ENCODE peak calls at places on chromosomes 3 and 15, in six cellular contexts. One of them, this sample, is unnamed.

GRCh38 chr3:138933068-138933668 is 13.8 kb downstream of the FOXL2 start:
- DNase-seq in HFFc6: no peak
- DNase-seq in NCI-H187 treated with DMSO at 0.1 percent for 48 hours: no peak
- DNase-seq in activated naive CD4-positive, alpha-beta T cell: no peak
- DNase-seq in fibroblast of the aortic adventitia: no peak
- DNase-seq in HTR-8/SVneo: no peak
- DNase-seq in this sample: no peak

GRCh38 chr15:100596792-100597191 is 5.2 kb downstream of the LINS1 start:
- DNase-seq in fibroblast of the aortic adventitia: peak
- DNase-seq in activated naive CD4-positive, alpha-beta T cell: peak
- DNase-seq in HFFc6: no peak
- DNase-seq in HTR-8/SVneo: no peak
- DNase-seq in NCI-H187 treated with DMSO at 0.1 percent for 48 hours: no peak
- DNase-seq in this sample: no peak

GRCh38 chr3:31853580-31853979 is 127.5 kb downstream of the OSBPL10 start:
- DNase-seq in HFFc6: no peak
- DNase-seq in fibroblast of the aortic adventitia: no peak
- DNase-seq in activated naive CD4-positive, alpha-beta T cell: no peak
- DNase-seq in HTR-8/SVneo: no peak
- DNase-seq in NCI-H187 treated with DMSO at 0.1 percent for 48 hours: no peak
- DNase-seq in this sample: no peak

GRCh38 chr3:152564454-152564853 is 270.5 kb upstream of the P2RY1 start:
- DNase-seq in HTR-8/SVneo: no peak
- DNase-seq in HFFc6: no peak
- DNase-seq in NCI-H187 treated with DMSO at 0.1 percent for 48 hours: no peak
- DNase-seq in activated naive CD4-positive, alpha-beta T cell: no peak
- DNase-seq in fibroblast of the aortic adventitia: no peak
- DNase-seq in this sample: peak

GRCh38 chr15:83320831-83321230 is 36.4 kb upstream of the BNC1 start:
- DNase-seq in HFFc6: peak
- DNase-seq in fibroblast of the aortic adventitia: no peak
- DNase-seq in HTR-8/SVneo: no peak
- DNase-seq in NCI-H187 treated with DMSO at 0.1 percent for 48 hours: no peak
- DNase-seq in activated naive CD4-positive, alpha-beta T cell: no peak
- DNase-seq in this sample: no peak

GRCh38 chr3:49652218-49652921 is 21.8 kb upstream of the APEH start:
- DNase-seq in activated naive CD4-positive, alpha-beta T cell: no peak
- DNase-seq in NCI-H187 treated with DMSO at 0.1 percent for 48 hours: no peak
- DNase-seq in HTR-8/SVneo: no peak
- DNase-seq in HFFc6: no peak
- DNase-seq in fibroblast of the aortic adventitia: no peak
- DNase-seq in this sample: no peak

GRCh38 chr3:47022540-47023161 is 43.2 kb downstream of the NBEAL2 start:
- DNase-seq in NCI-H187 treated with DMSO at 0.1 percent for 48 hours: no peak
- DNase-seq in fibroblast of the aortic adventitia: peak
- DNase-seq in HFFc6: no peak
- DNase-seq in HTR-8/SVneo: no peak
- DNase-seq in activated naive CD4-positive, alpha-beta T cell: no peak
- DNase-seq in this sample: peak

GRCh38 chr3:112807685-112808084 is 39.0 kb downstream of the CD200R1L start:
- DNase-seq in fibroblast of the aortic adventitia: no peak
- DNase-seq in HFFc6: no peak
- DNase-seq in HTR-8/SVneo: no peak
- DNase-seq in NCI-H187 treated with DMSO at 0.1 percent for 48 hours: no peak
- DNase-seq in activated naive CD4-positive, alpha-beta T cell: no peak
- DNase-seq in this sample: no peak

GRCh38 chr3:129344540-129345220 is 66.0 kb downstream of the HMCES start:
- DNase-seq in fibroblast of the aortic adventitia: no peak
- DNase-seq in NCI-H187 treated with DMSO at 0.1 percent for 48 hours: no peak
- DNase-seq in HFFc6: no peak
- DNase-seq in HTR-8/SVneo: peak
- DNase-seq in activated naive CD4-positive, alpha-beta T cell: no peak
- DNase-seq in this sample: peak

GRCh38 chr3:5485427-5485826 is 297.9 kb downstream of the EDEM1 start:
- DNase-seq in activated naive CD4-positive, alpha-beta T cell: no peak
- DNase-seq in HFFc6: no peak
- DNase-seq in HTR-8/SVneo: no peak
- DNase-seq in fibroblast of the aortic adventitia: no peak
- DNase-seq in NCI-H187 treated with DMSO at 0.1 percent for 48 hours: no peak
- DNase-seq in this sample: no peak

GRCh38 chr3:132569580-132569979 is 27.5 kb upstream of the ACKR4 start:
- DNase-seq in activated naive CD4-positive, alpha-beta T cell: no peak
- DNase-seq in NCI-H187 treated with DMSO at 0.1 percent for 48 hours: no peak
- DNase-seq in HFFc6: peak
- DNase-seq in HTR-8/SVneo: no peak
- DNase-seq in fibroblast of the aortic adventitia: peak
- DNase-seq in this sample: no peak

GRCh38 chr3:149551500-149551899 is 77.0 kb downstream of the TM4SF4 start:
- DNase-seq in activated naive CD4-positive, alpha-beta T cell: no peak
- DNase-seq in NCI-H187 treated with DMSO at 0.1 percent for 48 hours: no peak
- DNase-seq in fibroblast of the aortic adventitia: no peak
- DNase-seq in HTR-8/SVneo: no peak
- DNase-seq in HFFc6: no peak
- DNase-seq in this sample: no peak

GRCh38 chr15:48703544-48703943 is 58.0 kb upstream of the FBN1 start:
- DNase-seq in NCI-H187 treated with DMSO at 0.1 percent for 48 hours: no peak
- DNase-seq in fibroblast of the aortic adventitia: peak
- DNase-seq in HTR-8/SVneo: no peak
- DNase-seq in HFFc6: peak
- DNase-seq in activated naive CD4-positive, alpha-beta T cell: no peak
- DNase-seq in this sample: peak

GRCh38 chr3:6928064-6928463 is 67.1 kb downstream of the GRM7 start:
- DNase-seq in fibroblast of the aortic adventitia: no peak
- DNase-seq in HFFc6: no peak
- DNase-seq in NCI-H187 treated with DMSO at 0.1 percent for 48 hours: no peak
- DNase-seq in activated naive CD4-positive, alpha-beta T cell: no peak
- DNase-seq in HTR-8/SVneo: no peak
- DNase-seq in this sample: peak

GRCh38 chr3:134008630-134009156 is 21.0 kb downstream of the SLCO2A1 start:
- DNase-seq in activated naive CD4-positive, alpha-beta T cell: no peak
- DNase-seq in fibroblast of the aortic adventitia: peak
- DNase-seq in HTR-8/SVneo: peak
- DNase-seq in NCI-H187 treated with DMSO at 0.1 percent for 48 hours: no peak
- DNase-seq in HFFc6: peak
- DNase-seq in this sample: peak

GRCh38 chr3:3154879-3155610 is 24.4 kb downstream of the CRBN start:
- DNase-seq in NCI-H187 treated with DMSO at 0.1 percent for 48 hours: no peak
- DNase-seq in activated naive CD4-positive, alpha-beta T cell: no peak
- DNase-seq in HTR-8/SVneo: no peak
- DNase-seq in HFFc6: no peak
- DNase-seq in fibroblast of the aortic adventitia: no peak
- DNase-seq in this sample: peak

GRCh38 chr3:176814252-176814651 is 383.0 kb downstream of the TBL1XR1 start:
- DNase-seq in fibroblast of the aortic adventitia: peak
- DNase-seq in HTR-8/SVneo: peak
- DNase-seq in HFFc6: peak
- DNase-seq in NCI-H187 treated with DMSO at 0.1 percent for 48 hours: no peak
- DNase-seq in activated naive CD4-positive, alpha-beta T cell: no peak
- DNase-seq in this sample: peak

GRCh38 chr15:100726070-100726420 is 123.7 kb downstream of the ASB7 start:
- DNase-seq in HTR-8/SVneo: no peak
- DNase-seq in HFFc6: no peak
- DNase-seq in fibroblast of the aortic adventitia: no peak
- DNase-seq in NCI-H187 treated with DMSO at 0.1 percent for 48 hours: no peak
- DNase-seq in activated naive CD4-positive, alpha-beta T cell: no peak
- DNase-seq in this sample: no peak

GRCh38 chr15:75666823-75667501 is 19.2 kb downstream of the SNX33 start:
- DNase-seq in activated naive CD4-positive, alpha-beta T cell: no peak
- DNase-seq in fibroblast of the aortic adventitia: peak
- DNase-seq in HTR-8/SVneo: peak
- DNase-seq in NCI-H187 treated with DMSO at 0.1 percent for 48 hours: no peak
- DNase-seq in HFFc6: peak
- DNase-seq in this sample: peak